ENCODE peak calls at places on chromosomes 6 and 20, in five cellular contexts. A is CD8-positive, alpha-beta memory T cell; H is activated T-helper 1 cell treated with anti-CD3 and anti-CD28 coated beads, Interleukin-2, amount 50 U/mL, for 16 hours; F is prostate gland; V is stimulated activated CD8-positive, alpha-beta memory T cell treated with anti-CD3 and anti-CD28 coated beads, Interleukin-7, amount 100 ng/mL, for 24 hours. Q is an unnamed sample.

GRCh38 chr20:59948828-59949720 is 8.9 kb downstream of the FAM217B start:
- DNase-seq in F (peak), H (no peak), V (no peak), A (no peak), Q (peak)

GRCh38 chr6:7401103-7401502 is 11.5 kb downstream of the RIOK1 start:
- DNase-seq in H (no peak), V (no peak), F (no peak), A (no peak), Q (no peak)

GRCh38 chr20:61313396-61313795 is 61.3 kb downstream of the CDH4 start:
- DNase-seq in V (no peak), F (no peak), H (no peak), A (no peak), Q (no peak)

GRCh38 chr6:30450548-30450907 is 38.8 kb upstream of the HLA-E start:
- DNase-seq in V (no peak), F (no peak), A (no peak), H (no peak), Q (no peak)

GRCh38 chr20:46599227-46599987 is 49.0 kb upstream of the OCSTAMP start:
- DNase-seq in F (no peak), H (no peak), A (no peak), V (no peak), Q (no peak)

GRCh38 chr6:3960754-3961361 is 111.7 kb downstream of the FAM50B start:
- DNase-seq in A (no peak), V (no peak), H (no peak), F (no peak), Q (no peak)

GRCh38 chr6:84854801-84855400 is 90.5 kb upstream of the TBX18 start:
- DNase-seq in H (no peak), V (no peak), A (no peak), F (no peak), Q (no peak)

GRCh38 chr20:57663241-57663640 is 43.0 kb upstream of the ZBP1 start:
- DNase-seq in A (peak), V (no peak), F (no peak), H (no peak), Q (no peak)

GRCh38 chr20:3101737-3102574 is 17.4 kb upstream of the AVP start:
- DNase-seq in H (no peak), A (peak), F (no peak), V (peak), Q (no peak)

GRCh38 chr20:6886065-6886729 is 118.7 kb downstream of the BMP2 start:
- DNase-seq in F (no peak), A (no peak), V (no peak), H (no peak), Q (no peak)

GRCh38 chr20:44979090-44979621 is 12.8 kb downstream of the STK4 start:
- DNase-seq in V (no peak), A (peak), F (peak), H (no peak), Q (no peak)

GRCh38 chr20:46784450-46785127 is 75.1 kb downstream of the SLC2A10 start:
- DNase-seq in F (no peak), V (no peak), H (no peak), A (no peak), Q (no peak)

GRCh38 chr20:62808211-62808865 is 3.7 kb downstream of the OGFR start:
- DNase-seq in V (peak), F (no peak), A (peak), H (peak), Q (peak)

GRCh38 chr6:119669228-119669627 is 319.7 kb upstream of the MAN1A1 start:
- DNase-seq in V (no peak), F (no peak), A (no peak), H (no peak), Q (no peak)

GRCh38 chr20:20259534-20259933 is 108.4 kb upstream of the INSM1 start:
- DNase-seq in H (no peak), A (no peak), F (no peak), V (no peak), Q (no peak)

GRCh38 chr6:109713097-109713496 is 22.0 kb downstream of the FIG4 start:
- DNase-seq in F (no peak), A (no peak), V (no peak), H (no peak), Q (no peak)

GRCh38 chr20:34249291-34249690 is 8.1 kb downstream of the ASIP start:
- DNase-seq in A (no peak), H (no peak), F (no peak), V (no peak), Q (no peak)

GRCh38 chr20:37095108-37095608 is 639 bp downstream of the RBL1 start:
- DNase-seq in A (peak), V (no peak), H (peak), F (no peak), Q (peak)

GRCh38 chr6:36028088-36028886 is 679 bp downstream of the MAPK14 start:
- DNase-seq in A (peak), H (no peak), V (no peak), F (peak), Q (no peak)

GRCh38 chr6:153117986-153118886 is 12.8 kb downstream of the RGS17 start:
- DNase-seq in H (no peak), F (no peak), V (no peak), A (no peak), Q (no peak)

GRCh38 chr20:3671986-3672863 is 9.0 kb upstream of the GFRA4 start:
- DNase-seq in H (no peak), V (no peak), F (no peak), A (no peak), Q (no peak)

GRCh38 chr20:43843096-43843964 is 71.3 kb upstream of the TOX2 start:
- DNase-seq in H (no peak), A (no peak), F (no peak), V (no peak), Q (no peak)

GRCh38 chr6:44446626-44447297 is 59.3 kb downstream of the CDC5L start:
- DNase-seq in F (no peak), V (no peak), H (no peak), A (no peak), Q (no peak)

GRCh38 chr6:150549007-150549406 is 50.7 kb upstream of the PLEKHG1 start:
- DNase-seq in H (no peak), F (no peak), V (no peak), A (no peak), Q (no peak)

GRCh38 chr20:51608060-51608459 is 65.5 kb upstream of the NFATC2 start:
- DNase-seq in H (no peak), A (no peak), V (no peak), F (no peak), Q (no peak)

GRCh38 chr20:41782730-41783406 is 164.7 kb upstream of the CHD6 start:
- DNase-seq in A (no peak), F (no peak), H (no peak), V (no peak), Q (no peak)

GRCh38 chr6:148689168-148689567 is 57.7 kb upstream of the UST start:
- DNase-seq in F (no peak), A (no peak), V (no peak), H (no peak), Q (no peak)

GRCh38 chr6:93136111-93136510 is 283.2 kb downstream of the EPHA7 start:
- DNase-seq in A (no peak), F (no peak), H (no peak), V (no peak), Q (no peak)

GRCh38 chr6:106670236-106670635 is 40.9 kb downstream of the QRSL1 start:
- DNase-seq in H (no peak), V (no peak), A (no peak), F (no peak), Q (no peak)

Q was measured in NCI-H2029.